ENCODE peak calls at places on chromosomes 4 and X, in eight cellular contexts. F is stomach, A is IMR-90, Q is breast epithelium, Y is upper lobe of left lung, H is mammary epithelial cell, U is fibroblast of lung, T is H9. O is an unnamed sample.
A peak's percentile ranks its signal among the peaks of the same experiment; 100 is the strongest.

GRCh38 chrX:55135171-55135570 is 46.4 kb downstream of the PAGE2 start:
- DNase-seq in T (no peak), H (peak; percentile 8), F (peak; percentile 48), Y (no peak), Q (peak; percentile 19), A (peak; percentile 31), U (peak; percentile 39), O (no peak)

GRCh38 chr4:87532109-87532508 is 2.9 kb upstream of the SPARCL1 start:
- DNase-seq in Q (no peak), T (no peak), H (no peak), Y (no peak), F (no peak), U (no peak), A (no peak), O (no peak)

GRCh38 chr4:26871611-26872010 is 11.0 kb downstream of the STIM2 start:
- DNase-seq in A (peak; percentile 31), Y (no peak), F (no peak), Q (peak; percentile 73), T (no peak), U (no peak), H (peak; percentile 80), O (no peak)

GRCh38 chr4:76753814-76754213 is 144.1 kb downstream of the SOWAHB start:
- DNase-seq in H (peak; percentile 68), Y (no peak), Q (no peak), A (peak; percentile 98), F (no peak), T (no peak), U (peak; percentile 97), O (no peak)

GRCh38 chrX:119040432-119040831 is 32.4 kb upstream of the CT47C1 start:
- DNase-seq in H (no peak), T (no peak), A (no peak), F (no peak), Q (no peak), U (no peak), Y (no peak), O (no peak)

GRCh38 chrX:100098660-100099375 is 311.3 kb downstream of the PCDH19 start:
- DNase-seq in H (peak; percentile 68), U (no peak), Y (no peak), Q (no peak), F (no peak), T (no peak), A (no peak), O (no peak)

GRCh38 chrX:64190136-64190740 is 15.3 kb downstream of the AMER1 start:
- DNase-seq in U (no peak), Q (no peak), H (no peak), Y (no peak), T (no peak), F (no peak), A (no peak), O (no peak)

GRCh38 chr4:80101768-80102116 is 28.7 kb upstream of the ANTXR2 start:
- DNase-seq in F (no peak), U (peak; percentile 36), Y (no peak), H (peak; percentile 40), Q (no peak), T (no peak), A (peak; percentile 69), O (no peak)

GRCh38 chrX:275476-275966 is 5.7 kb upstream of the PLCXD1 start:
- DNase-seq in U (no peak), Y (peak; percentile 88), A (no peak), T (no peak), Q (no peak), F (no peak), H (no peak), O (no peak)

GRCh38 chrX:9885150-9885549 is 82.0 kb upstream of the CLDN34 start:
- DNase-seq in U (peak; percentile 67), A (peak; percentile 71), Q (no peak), F (peak; percentile 70), H (no peak), Y (no peak), T (peak; percentile 69), O (peak; percentile 46)

GRCh38 chr4:11487876-11488545 is 59.3 kb upstream of the HS3ST1 start:
- DNase-seq in Q (no peak), F (no peak), H (peak; percentile 53), U (peak; percentile 56), Y (no peak), T (no peak), A (no peak), O (peak; percentile 58)

GRCh38 chr4:132001542-132001941 is 1147.6 kb upstream of the PCDH10 start:
- DNase-seq in U (peak; percentile 11), A (peak; percentile 75), F (no peak), T (no peak), Q (no peak), H (peak; percentile 75), Y (no peak), O (peak; percentile 37)

GRCh38 chrX:41397228-41397627 is 49.9 kb upstream of the NYX start:
- DNase-seq in U (no peak), T (no peak), H (no peak), F (no peak), A (no peak), Q (no peak), Y (no peak), O (no peak)

GRCh38 chrX:85052636-85053343 is 49.1 kb downstream of the APOOL start:
- DNase-seq in A (peak; percentile 86), Y (no peak), Q (no peak), U (peak; percentile 81), T (no peak), F (no peak), H (peak; percentile 68), O (no peak)

GRCh38 chr4:127370495-127371069 is 262.2 kb upstream of the INTU start:
- DNase-seq in U (peak; percentile 50), T (no peak), Y (peak; percentile 2), F (peak; percentile 75), H (no peak), A (peak; percentile 1), Q (peak; percentile 18), O (no peak)

GRCh38 chr4:37717575-37717974 is 31.4 kb upstream of the RELL1 start:
- DNase-seq in Y (no peak), T (no peak), U (peak; percentile 84), F (no peak), Q (no peak), A (peak; percentile 92), H (peak; percentile 79), O (no peak)

DNA sequence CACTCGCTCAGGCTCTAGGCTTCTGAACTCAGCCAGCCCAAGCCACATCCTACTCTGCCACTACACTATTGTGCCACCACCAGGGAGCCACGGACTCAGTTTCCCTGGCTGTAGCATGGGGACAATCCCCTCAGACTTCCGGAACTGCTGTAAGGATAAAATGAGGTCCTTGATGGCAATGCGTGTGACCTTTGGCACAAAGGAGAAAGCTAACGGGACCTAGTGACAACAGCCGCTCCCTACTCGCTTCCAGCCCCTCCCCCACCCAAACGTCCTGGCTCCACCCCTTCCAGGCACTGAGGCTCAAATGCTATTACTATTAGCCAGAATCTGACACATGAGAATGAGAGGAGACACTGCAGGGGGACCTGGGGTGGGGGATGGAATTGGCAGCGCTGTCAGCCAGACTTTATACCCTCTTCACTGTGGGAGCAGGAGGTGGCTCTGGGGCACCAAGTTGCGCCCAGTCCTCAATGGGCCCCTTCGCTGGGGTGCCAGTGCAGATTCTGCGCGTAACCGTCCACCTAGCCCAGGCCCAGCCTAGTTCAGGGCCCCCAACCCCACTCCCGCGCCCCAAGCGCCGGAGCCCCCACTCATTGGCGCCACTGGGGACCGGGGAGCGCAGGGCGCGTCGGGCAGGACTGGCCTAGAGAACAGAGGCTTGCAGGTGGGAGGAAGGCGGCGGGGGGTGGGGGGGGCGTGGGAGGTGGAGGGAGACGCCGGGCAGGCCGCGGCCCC is 5.3 kb upstream of the DUSP9 start:
- DNase-seq in Q (no peak), H (no peak), T (peak; percentile 30), F (no peak), A (no peak), U (no peak), Y (no peak), O (no peak)
- H3K27ac ChIP-seq in Q (no peak overlapping the region), H (no peak overlapping the region), T (no peak overlapping the region), F (no peak overlapping the region), A (no peak overlapping the region), U (no peak overlapping the region), Y (no peak overlapping the region), O (no peak overlapping the region)

GRCh38 chr4:152101546-152102183 is 340.9 kb upstream of the GATB start:
- DNase-seq in U (no peak), H (no peak), F (no peak), T (no peak), Q (no peak), A (no peak), Y (no peak), O (no peak)
- H3K4me1 ChIP-seq in U (peaks cover 14% of the 10 kb centered on the region), H (peaks cover 34% of the 10 kb centered on the region), F (no peaks in the 10 kb centered on the region), T (peaks cover 3% of the 10 kb centered on the region), Q (no peaks in the 10 kb centered on the region), A (peaks cover 9% of the 10 kb centered on the region), Y (no peaks in the 10 kb centered on the region), O (peaks cover 36% of the 10 kb centered on the region)

DNA sequence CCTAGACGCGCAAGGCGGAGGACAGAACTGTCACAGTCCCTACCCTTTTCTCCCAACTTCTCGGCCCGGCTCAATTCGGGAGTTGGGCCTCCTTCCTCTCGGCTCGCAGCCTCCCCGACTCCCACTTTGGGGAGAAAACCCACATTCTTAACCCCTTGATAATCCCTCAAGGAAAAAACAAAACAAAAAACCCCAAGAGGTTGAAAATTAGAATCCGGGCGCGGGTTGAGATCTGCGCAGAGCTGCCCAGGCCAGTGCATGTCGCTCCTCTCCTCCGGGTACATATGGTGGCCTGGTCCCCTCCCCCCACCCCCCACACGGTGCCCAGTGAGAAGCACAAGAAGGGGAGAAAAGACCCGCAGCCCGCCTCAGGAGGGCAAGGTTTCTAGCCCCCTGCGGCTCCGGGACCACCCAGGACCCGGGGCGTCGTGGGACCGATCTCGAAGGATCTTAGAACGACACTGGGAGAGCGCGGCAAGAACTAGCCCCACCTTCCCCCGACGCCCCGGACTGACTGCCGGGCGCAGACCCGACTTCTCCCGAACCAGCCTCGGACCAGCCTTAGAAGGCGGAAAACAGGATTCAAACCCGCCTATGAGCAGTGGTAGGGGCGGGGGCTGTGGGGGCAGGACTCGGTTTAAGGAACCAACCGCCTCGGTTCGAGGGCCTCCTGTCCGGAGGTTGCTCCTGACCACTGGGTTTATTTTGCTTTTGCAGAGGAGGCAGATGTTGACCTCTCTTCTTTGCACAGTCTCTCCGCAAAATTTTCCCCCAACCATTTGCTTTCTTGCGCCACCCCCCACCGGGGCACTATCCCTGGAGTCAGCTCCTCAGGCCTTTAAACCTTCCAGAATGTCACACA is 2.5 kb upstream of the PDGFRA start:
- DNase-seq in U (peak; percentile 89), Q (peak; percentile 38), A (peak; percentile 86), H (no peak), Y (peak; percentile 81), F (no peak), T (peak; percentile 50), O (no peak)
- H3K27ac ChIP-seq in U (peak overlapping the region; percentile 90), Q (peak overlapping the region; percentile 93), A (peak overlapping the region; percentile 83), H (no peak overlapping the region), Y (peak overlapping the region; percentile 57), F (peak overlapping the region; percentile 36), T (no peak overlapping the region), O (no peak overlapping the region)

GRCh38 chrX:18997916-18998315 is 14.0 kb upstream of the PHKA2 start:
- DNase-seq in T (peak; percentile 48), Q (no peak), U (no peak), Y (no peak), F (no peak), A (no peak), H (no peak), O (no peak)
- H3K4me1 ChIP-seq in T (peaks cover 4% of the 10 kb centered on the region), Q (no peaks in the 10 kb centered on the region), U (no peaks in the 10 kb centered on the region), Y (no peaks in the 10 kb centered on the region), F (no peaks in the 10 kb centered on the region), A (peaks cover 2% of the 10 kb centered on the region), H (peaks cover 5% of the 10 kb centered on the region), O (peaks cover 40% of the 10 kb centered on the region)

GRCh38 chr4:104494161-104494560 is 533 bp downstream of the CXXC4 start:
- DNase-seq in A (no peak), H (no peak), Q (no peak), Y (no peak), F (no peak), T (no peak), U (no peak), O (no peak)
- H3K27ac ChIP-seq in A (no peak overlapping the region), H (no peak overlapping the region), Q (peak overlapping the region; percentile 80), Y (peak overlapping the region; percentile 81), F (peak overlapping the region; percentile 64), T (no peak overlapping the region), U (no peak overlapping the region), O (no peak overlapping the region)